ENCODE peak calls at places on chromosomes 1 and 21, in eight cellular contexts. One of them, this sample, is unnamed.

GRCh38 chr1:162561616-162562451 is at the start of gene UAP1:
- DNase-seq in GM20000: peak; percentile 33
- DNase-seq in HCEC 1CT: no peak
- DNase-seq in NCI-H1105 treated with DMSO at 0.1 percent for 48 hours: no peak
- DNase-seq in D341Med: no peak
- DNase-seq in fibroblast of lung: no peak
- DNase-seq in colonic mucosa: peak; percentile 47
- DNase-seq in activated T-cell treated with anti-CD3 and anti-CD28 coated beads, Interleukin-2, amount 50 U/mL, for 1 hour: no peak
- DNase-seq in this sample: peak; percentile 46

GRCh38 chr1:16718908-16719533 is 21.3 kb upstream of the RNU1-4 start:
- DNase-seq in colonic mucosa: peak; percentile 18
- DNase-seq in NCI-H1105 treated with DMSO at 0.1 percent for 48 hours: no peak
- DNase-seq in D341Med: peak; percentile 43
- DNase-seq in HCEC 1CT: no peak
- DNase-seq in fibroblast of lung: no peak
- DNase-seq in activated T-cell treated with anti-CD3 and anti-CD28 coated beads, Interleukin-2, amount 50 U/mL, for 1 hour: peak; percentile 17
- DNase-seq in GM20000: peak; percentile 45
- DNase-seq in this sample: no peak

GRCh38 chr1:228455715-228456114 is 31.5 kb upstream of the RNF187 start:
- DNase-seq in fibroblast of lung: peak; percentile 53
- DNase-seq in activated T-cell treated with anti-CD3 and anti-CD28 coated beads, Interleukin-2, amount 50 U/mL, for 1 hour: no peak
- DNase-seq in NCI-H1105 treated with DMSO at 0.1 percent for 48 hours: no peak
- DNase-seq in HCEC 1CT: no peak
- DNase-seq in GM20000: no peak
- DNase-seq in D341Med: no peak
- DNase-seq in colonic mucosa: no peak
- DNase-seq in this sample: no peak

GRCh38 chr1:31614538-31615005 is 2.9 kb upstream of the HCRTR1 start:
- DNase-seq in HCEC 1CT: no peak
- DNase-seq in GM20000: no peak
- DNase-seq in fibroblast of lung: no peak
- DNase-seq in D341Med: no peak
- DNase-seq in colonic mucosa: no peak
- DNase-seq in activated T-cell treated with anti-CD3 and anti-CD28 coated beads, Interleukin-2, amount 50 U/mL, for 1 hour: no peak
- DNase-seq in NCI-H1105 treated with DMSO at 0.1 percent for 48 hours: no peak
- DNase-seq in this sample: no peak

GRCh38 chr1:83516369-83516768 is 482.6 kb downstream of the TTLL7 start:
- DNase-seq in activated T-cell treated with anti-CD3 and anti-CD28 coated beads, Interleukin-2, amount 50 U/mL, for 1 hour: no peak
- DNase-seq in D341Med: no peak
- DNase-seq in colonic mucosa: no peak
- DNase-seq in fibroblast of lung: peak; percentile 31
- DNase-seq in HCEC 1CT: no peak
- DNase-seq in NCI-H1105 treated with DMSO at 0.1 percent for 48 hours: no peak
- DNase-seq in GM20000: no peak
- DNase-seq in this sample: no peak

GRCh38 chr1:221979461-221980032 is 237.7 kb upstream of the DUSP10 start:
- DNase-seq in NCI-H1105 treated with DMSO at 0.1 percent for 48 hours: no peak
- DNase-seq in fibroblast of lung: no peak
- DNase-seq in colonic mucosa: no peak
- DNase-seq in GM20000: no peak
- DNase-seq in activated T-cell treated with anti-CD3 and anti-CD28 coated beads, Interleukin-2, amount 50 U/mL, for 1 hour: no peak
- DNase-seq in HCEC 1CT: no peak
- DNase-seq in D341Med: no peak
- DNase-seq in this sample: no peak

GRCh38 chr1:164783778-164784555 is 225.0 kb downstream of the PBX1 start:
- DNase-seq in activated T-cell treated with anti-CD3 and anti-CD28 coated beads, Interleukin-2, amount 50 U/mL, for 1 hour: no peak
- DNase-seq in NCI-H1105 treated with DMSO at 0.1 percent for 48 hours: no peak
- DNase-seq in GM20000: no peak
- DNase-seq in colonic mucosa: no peak
- DNase-seq in D341Med: no peak
- DNase-seq in HCEC 1CT: peak; percentile 0
- DNase-seq in fibroblast of lung: no peak
- DNase-seq in this sample: no peak

GRCh38 chr1:11673089-11673769 is 7.7 kb downstream of the MAD2L2 start:
- DNase-seq in activated T-cell treated with anti-CD3 and anti-CD28 coated beads, Interleukin-2, amount 50 U/mL, for 1 hour: no peak
- DNase-seq in D341Med: no peak
- DNase-seq in GM20000: no peak
- DNase-seq in colonic mucosa: no peak
- DNase-seq in HCEC 1CT: no peak
- DNase-seq in fibroblast of lung: no peak
- DNase-seq in NCI-H1105 treated with DMSO at 0.1 percent for 48 hours: no peak
- DNase-seq in this sample: no peak

GRCh38 chr1:189429610-189430009 is 1048.1 kb downstream of the BRINP3 start:
- DNase-seq in D341Med: peak; percentile 56
- DNase-seq in GM20000: peak; percentile 22
- DNase-seq in activated T-cell treated with anti-CD3 and anti-CD28 coated beads, Interleukin-2, amount 50 U/mL, for 1 hour: no peak
- DNase-seq in NCI-H1105 treated with DMSO at 0.1 percent for 48 hours: no peak
- DNase-seq in colonic mucosa: no peak
- DNase-seq in fibroblast of lung: peak; percentile 72
- DNase-seq in HCEC 1CT: peak; percentile 57
- DNase-seq in this sample: no peak

GRCh38 chr21:37550618-37551405 is 184.2 kb downstream of the DYRK1A start:
- DNase-seq in activated T-cell treated with anti-CD3 and anti-CD28 coated beads, Interleukin-2, amount 50 U/mL, for 1 hour: no peak
- DNase-seq in fibroblast of lung: no peak
- DNase-seq in NCI-H1105 treated with DMSO at 0.1 percent for 48 hours: no peak
- DNase-seq in GM20000: no peak
- DNase-seq in D341Med: no peak
- DNase-seq in colonic mucosa: no peak
- DNase-seq in HCEC 1CT: no peak
- DNase-seq in this sample: no peak

GRCh38 chr21:28916150-28916893 is 76.4 kb downstream of the LTN1 start:
- DNase-seq in fibroblast of lung: no peak
- DNase-seq in GM20000: no peak
- DNase-seq in colonic mucosa: no peak
- DNase-seq in HCEC 1CT: no peak
- DNase-seq in D341Med: no peak
- DNase-seq in activated T-cell treated with anti-CD3 and anti-CD28 coated beads, Interleukin-2, amount 50 U/mL, for 1 hour: no peak
- DNase-seq in NCI-H1105 treated with DMSO at 0.1 percent for 48 hours: no peak
- DNase-seq in this sample: no peak

GRCh38 chr1:151710187-151710586 is 6.4 kb downstream of the CELF3 start:
- DNase-seq in fibroblast of lung: peak; percentile 24
- DNase-seq in activated T-cell treated with anti-CD3 and anti-CD28 coated beads, Interleukin-2, amount 50 U/mL, for 1 hour: peak; percentile 36
- DNase-seq in NCI-H1105 treated with DMSO at 0.1 percent for 48 hours: peak; percentile 24
- DNase-seq in D341Med: no peak
- DNase-seq in GM20000: no peak
- DNase-seq in HCEC 1CT: no peak
- DNase-seq in colonic mucosa: no peak
- DNase-seq in this sample: no peak

GRCh38 chr1:227734858-227735780 is at the start of the genes JMJD4 and SNAP47:
- DNase-seq in activated T-cell treated with anti-CD3 and anti-CD28 coated beads, Interleukin-2, amount 50 U/mL, for 1 hour: peak; percentile 97
- DNase-seq in HCEC 1CT: peak; percentile 87
- DNase-seq in fibroblast of lung: peak; percentile 91
- DNase-seq in NCI-H1105 treated with DMSO at 0.1 percent for 48 hours: peak; percentile 73
- DNase-seq in D341Med: peak; percentile 100
- DNase-seq in GM20000: peak; percentile 98
- DNase-seq in colonic mucosa: peak; percentile 91
- DNase-seq in this sample: peak; percentile 89

GRCh38 chr21:17796037-17796403 is 23.1 kb downstream of the C21orf91 start:
- DNase-seq in GM20000: no peak
- DNase-seq in NCI-H1105 treated with DMSO at 0.1 percent for 48 hours: no peak
- DNase-seq in D341Med: no peak
- DNase-seq in activated T-cell treated with anti-CD3 and anti-CD28 coated beads, Interleukin-2, amount 50 U/mL, for 1 hour: no peak
- DNase-seq in fibroblast of lung: no peak
- DNase-seq in HCEC 1CT: peak; percentile 6
- DNase-seq in colonic mucosa: no peak
- DNase-seq in this sample: no peak

GRCh38 chr1:197042676-197043341 is 24.3 kb downstream of the F13B start:
- DNase-seq in HCEC 1CT: no peak
- DNase-seq in D341Med: no peak
- DNase-seq in fibroblast of lung: no peak
- DNase-seq in activated T-cell treated with anti-CD3 and anti-CD28 coated beads, Interleukin-2, amount 50 U/mL, for 1 hour: no peak
- DNase-seq in colonic mucosa: no peak
- DNase-seq in GM20000: no peak
- DNase-seq in NCI-H1105 treated with DMSO at 0.1 percent for 48 hours: peak; percentile 82
- DNase-seq in this sample: no peak

GRCh38 chr1:224791362-224791941 is 138.0 kb upstream of the DNAH14 start:
- DNase-seq in NCI-H1105 treated with DMSO at 0.1 percent for 48 hours: no peak
- DNase-seq in colonic mucosa: no peak
- DNase-seq in GM20000: no peak
- DNase-seq in fibroblast of lung: no peak
- DNase-seq in HCEC 1CT: no peak
- DNase-seq in D341Med: no peak
- DNase-seq in activated T-cell treated with anti-CD3 and anti-CD28 coated beads, Interleukin-2, amount 50 U/mL, for 1 hour: no peak
- DNase-seq in this sample: no peak

GRCh38 chr1:21865943-21866628 is 54.0 kb downstream of the LDLRAD2 start:
- DNase-seq in fibroblast of lung: no peak
- DNase-seq in NCI-H1105 treated with DMSO at 0.1 percent for 48 hours: no peak
- DNase-seq in GM20000: peak; percentile 88
- DNase-seq in HCEC 1CT: no peak
- DNase-seq in D341Med: no peak
- DNase-seq in colonic mucosa: no peak
- DNase-seq in activated T-cell treated with anti-CD3 and anti-CD28 coated beads, Interleukin-2, amount 50 U/mL, for 1 hour: no peak
- DNase-seq in this sample: peak; percentile 49

GRCh38 chr1:51284487-51284954 is 45.8 kb downstream of the TTC39A start:
- DNase-seq in D341Med: no peak
- DNase-seq in GM20000: peak; percentile 57
- DNase-seq in HCEC 1CT: no peak
- DNase-seq in NCI-H1105 treated with DMSO at 0.1 percent for 48 hours: peak; percentile 97
- DNase-seq in fibroblast of lung: no peak
- DNase-seq in colonic mucosa: peak; percentile 76
- DNase-seq in activated T-cell treated with anti-CD3 and anti-CD28 coated beads, Interleukin-2, amount 50 U/mL, for 1 hour: no peak
- DNase-seq in this sample: no peak

GRCh38 chr1:16915627-16915973 is 6.1 kb upstream of the CROCC start:
- DNase-seq in D341Med: peak; percentile 32
- DNase-seq in GM20000: no peak
- DNase-seq in colonic mucosa: no peak
- DNase-seq in activated T-cell treated with anti-CD3 and anti-CD28 coated beads, Interleukin-2, amount 50 U/mL, for 1 hour: peak; percentile 17
- DNase-seq in NCI-H1105 treated with DMSO at 0.1 percent for 48 hours: no peak
- DNase-seq in fibroblast of lung: no peak
- DNase-seq in HCEC 1CT: no peak
- DNase-seq in this sample: no peak

GRCh38 chr1:25096307-25097150 is 135.8 kb downstream of the SYF2 start:
- DNase-seq in D341Med: no peak
- DNase-seq in activated T-cell treated with anti-CD3 and anti-CD28 coated beads, Interleukin-2, amount 50 U/mL, for 1 hour: no peak
- DNase-seq in NCI-H1105 treated with DMSO at 0.1 percent for 48 hours: no peak
- DNase-seq in HCEC 1CT: no peak
- DNase-seq in colonic mucosa: no peak
- DNase-seq in GM20000: no peak
- DNase-seq in fibroblast of lung: no peak
- DNase-seq in this sample: no peak

GRCh38 chr1:55682198-55682597 is 467.0 kb upstream of the USP24 start:
- DNase-seq in colonic mucosa: no peak
- DNase-seq in HCEC 1CT: no peak
- DNase-seq in fibroblast of lung: no peak
- DNase-seq in activated T-cell treated with anti-CD3 and anti-CD28 coated beads, Interleukin-2, amount 50 U/mL, for 1 hour: no peak
- DNase-seq in D341Med: no peak
- DNase-seq in NCI-H1105 treated with DMSO at 0.1 percent for 48 hours: no peak
- DNase-seq in GM20000: no peak
- DNase-seq in this sample: no peak

GRCh38 chr1:78370779-78371482 is 119.8 kb upstream of the PTGFR start:
- DNase-seq in fibroblast of lung: peak; percentile 75
- DNase-seq in D341Med: no peak
- DNase-seq in colonic mucosa: no peak
- DNase-seq in HCEC 1CT: peak; percentile 91
- DNase-seq in activated T-cell treated with anti-CD3 and anti-CD28 coated beads, Interleukin-2, amount 50 U/mL, for 1 hour: no peak
- DNase-seq in NCI-H1105 treated with DMSO at 0.1 percent for 48 hours: no peak
- DNase-seq in GM20000: no peak
- DNase-seq in this sample: no peak

GRCh38 chr1:193104496-193104905 is 713 bp downstream of the GLRX2 start:
- DNase-seq in colonic mucosa: peak; percentile 58
- DNase-seq in fibroblast of lung: no peak
- DNase-seq in GM20000: peak; percentile 50
- DNase-seq in activated T-cell treated with anti-CD3 and anti-CD28 coated beads, Interleukin-2, amount 50 U/mL, for 1 hour: peak; percentile 30
- DNase-seq in HCEC 1CT: peak; percentile 69
- DNase-seq in NCI-H1105 treated with DMSO at 0.1 percent for 48 hours: peak; percentile 49
- DNase-seq in D341Med: peak; percentile 73
- DNase-seq in this sample: peak; percentile 63